ENCODE peak calls at places on chromosomes 6 and 20, in nine cellular contexts. E is epithelial cell of esophagus; G is stomach; O is cardiac fibroblast; K is ovary; U is body of pancreas; W is PC-3; I is CD4-positive, CD25-positive, alpha-beta regulatory T cell; D is transverse colon. V is an unnamed sample.

GRCh38 chr6:48471326-48471725 is 360.3 kb upstream of the PTCHD4 start:
- DNase-seq in E (no peak), G (no peak), O (no peak), K (no peak), U (no peak), W (no peak), I (no peak), D (no peak), V (no peak)

GRCh38 chr6:137883400-137883888 is 16.4 kb downstream of the TNFAIP3 start:
- DNase-seq in E (no peak), G (no peak), O (peak; percentile 84), K (no peak), U (no peak), W (no peak), I (no peak), D (no peak), V (peak; percentile 64)

GRCh38 chr20:32621914-32622584 is 36.9 kb upstream of the NOL4L start:
- DNase-seq in E (no peak), G (no peak), O (no peak), K (no peak), U (no peak), W (no peak), I (no peak), D (no peak), V (no peak)

GRCh38 chr6:96844530-96844929 is 7.3 kb upstream of the GPR63 start:
- DNase-seq in E (no peak), G (no peak), O (no peak), K (no peak), U (no peak), W (no peak), I (no peak), D (no peak), V (no peak)

GRCh38 chr6:80605165-80605989 is 498.9 kb downstream of the BCKDHB start:
- DNase-seq in E (peak; percentile 63), G (no peak), O (peak; percentile 73), K (no peak), U (peak; percentile 11), W (peak; percentile 58), I (no peak), D (no peak), V (peak; percentile 9)

GRCh38 chr6:134092449-134092848 is 40.0 kb upstream of the SLC2A12 start:
- DNase-seq in E (no peak), G (no peak), O (no peak), K (no peak), U (no peak), W (no peak), I (no peak), D (no peak), V (no peak)

GRCh38 chr6:88748141-88748540 is 215.3 kb downstream of the RNGTT start:
- DNase-seq in E (peak; percentile 16), G (no peak), O (peak; percentile 41), K (no peak), U (no peak), W (no peak), I (no peak), D (no peak), V (no peak)

GRCh38 chr20:32110173-32110704 is 725 bp downstream of the TM9SF4 start:
- DNase-seq in E (peak; percentile 8), G (no peak), O (no peak), K (no peak), U (peak; percentile 8), W (no peak), I (no peak), D (no peak), V (no peak)

GRCh38 chr6:107679457-107679856 is 144.7 kb downstream of the SCML4 start:
- DNase-seq in E (peak; percentile 18), G (no peak), O (peak; percentile 89), K (peak; percentile 53), U (peak; percentile 31), W (no peak), I (no peak), D (no peak), V (no peak)

GRCh38 chr6:150167479-150167873 is 24.6 kb downstream of the PPP1R14C start:
- DNase-seq in E (no peak), G (no peak), O (no peak), K (no peak), U (no peak), W (no peak), I (no peak), D (no peak), V (no peak)
- H3K4me3 ChIP-seq in E (no peak overlapping the region), G (no peak overlapping the region), O (no peak overlapping the region), K (no peak overlapping the region), U (no peak overlapping the region), W (no peak overlapping the region), I (no peak overlapping the region), D (no peak overlapping the region), V (no peak overlapping the region)

DNA sequence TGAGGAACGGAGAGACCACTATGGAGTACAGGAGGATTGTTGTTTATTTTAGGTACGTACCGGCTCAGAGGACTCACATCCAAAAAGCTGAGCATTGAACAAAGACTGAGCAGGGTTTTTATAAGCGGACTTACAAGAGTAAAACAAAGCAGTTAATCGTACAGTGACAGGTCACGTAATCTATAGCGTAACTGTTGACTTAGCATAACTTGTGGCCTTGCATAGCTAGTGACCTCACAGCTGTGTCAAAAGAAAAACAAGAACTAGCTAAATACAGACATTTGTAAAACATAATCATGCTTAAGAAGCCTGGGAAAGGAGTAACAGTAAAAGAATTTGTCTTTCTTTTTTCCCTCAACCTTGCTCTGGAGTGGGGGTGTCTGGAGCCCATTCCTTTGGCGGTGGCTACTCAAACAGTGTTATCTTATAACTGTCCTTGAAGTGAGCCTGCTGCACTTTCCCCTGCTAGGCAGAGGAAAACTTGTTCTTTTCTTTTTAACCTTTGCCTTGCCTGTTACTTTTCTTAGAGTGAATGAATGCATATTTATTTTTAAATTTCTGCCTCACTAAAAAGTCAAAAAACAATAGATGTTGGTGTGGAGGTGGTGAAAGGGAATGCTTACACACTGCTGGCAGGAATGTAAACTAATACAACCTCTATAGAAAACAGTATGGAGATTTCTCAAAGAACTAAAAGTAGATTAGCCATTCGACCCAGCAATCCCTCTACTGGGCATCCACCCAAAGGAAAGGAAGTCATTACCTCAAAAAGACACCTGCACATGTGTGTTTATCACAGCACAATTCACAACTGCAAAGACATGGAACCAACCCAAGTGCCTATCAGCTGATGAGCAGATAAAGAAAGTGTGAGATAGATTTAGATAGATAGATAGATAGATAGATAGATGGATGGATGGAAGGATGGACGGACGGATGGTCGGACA is 109.0 kb downstream of the TAF4 start:
- DNase-seq in E (no peak), G (no peak), O (peak; percentile 60), K (no peak), U (peak; percentile 61), W (no peak), I (no peak), D (no peak), V (no peak)
- H3K4me3 ChIP-seq in E (no peak overlapping the region), G (no peak overlapping the region), O (no peak overlapping the region), K (no peak overlapping the region), U (no peak overlapping the region), W (no peak overlapping the region), I (no peak overlapping the region), D (no peak overlapping the region), V (no peak overlapping the region)

GRCh38 chr20:62405981-62406513 is 1.0 kb downstream of the CABLES2 start:
- DNase-seq in E (no peak), G (no peak), O (no peak), K (no peak), U (no peak), W (no peak), I (no peak), D (no peak), V (no peak)
- H3K4me3 ChIP-seq in E (peak overlapping the region; percentile 53), G (peak overlapping the region; percentile 70), O (peak overlapping the region; percentile 64), K (peak overlapping the region; percentile 72), U (no peak overlapping the region), W (peak overlapping the region; percentile 92), I (peak overlapping the region; percentile 37), D (peak overlapping the region; percentile 71), V (peak overlapping the region; percentile 77)

GRCh38 chr6:26404534-26404933 is 2.5 kb downstream of the BTN3A1 start:
- DNase-seq in E (no peak), G (no peak), O (no peak), K (no peak), U (no peak), W (no peak), I (no peak), D (no peak), V (no peak)

GRCh38 chr6:26401987-26402658 is at the start of gene BTN3A1:
- DNase-seq in E (peak; percentile 69), G (peak; percentile 60), O (peak; percentile 83), K (peak; percentile 66), U (peak; percentile 76), W (peak; percentile 82), I (peak; percentile 62), D (peak; percentile 73), V (peak; percentile 71)

GRCh38 chr6:26401389-26401986 is 587 bp upstream of the BTN3A1 start:
- DNase-seq in E (no peak), G (no peak), O (no peak), K (no peak), U (no peak), W (no peak), I (no peak), D (no peak), V (no peak)

GRCh38 chr6:26400626-26401025 is 1.4 kb upstream of the BTN3A1 start:
- DNase-seq in E (no peak), G (no peak), O (no peak), K (no peak), U (no peak), W (no peak), I (no peak), D (no peak), V (no peak)

DNA sequence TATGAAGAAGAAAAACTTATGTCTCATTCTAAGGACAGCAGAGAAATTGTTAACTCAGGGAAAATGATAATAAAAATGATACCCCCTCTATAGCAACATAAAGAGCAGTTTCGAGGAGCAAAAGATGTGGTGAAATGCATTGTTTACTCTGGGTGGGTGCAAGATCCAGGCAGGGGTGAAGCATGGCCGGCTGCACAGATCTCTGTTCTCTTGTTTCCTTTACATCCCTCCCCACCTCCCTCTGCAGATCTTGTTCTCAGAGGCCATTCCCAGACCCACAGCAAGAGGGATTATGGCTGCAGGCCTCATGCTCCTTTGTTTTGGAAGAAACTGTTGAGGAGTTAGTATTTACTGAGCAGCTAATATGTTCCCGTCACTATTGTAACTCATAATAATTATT is 1.8 kb downstream of the BTN3A1 start:
- DNase-seq in E (no peak), G (no peak), O (no peak), K (no peak), U (no peak), W (no peak), I (no peak), D (no peak), V (no peak)
- H3K4me3 ChIP-seq in E (no peak overlapping the region), G (peak overlapping the region; percentile 66), O (no peak overlapping the region), K (no peak overlapping the region), U (no peak overlapping the region), W (no peak overlapping the region), I (peak overlapping the region; percentile 99), D (peak overlapping the region; percentile 81), V (no peak overlapping the region)